ENCODE peak calls at places on chromosomes 3 and 15, in five cellular contexts. S is central memory CD8-positive, alpha-beta T cell; I is DMS153; V is upper lobe of right lung; Q is SK-N-MC. M is an unnamed sample.

GRCh38 chr3:1007890-1008289 is 84.9 kb upstream of the CNTN6 start:
- DNase-seq in Q (no peak), S (no peak), I (no peak), V (no peak), M (no peak)

GRCh38 chr15:100900895-100901169 is 18.3 kb upstream of the LRRK1 start:
- DNase-seq in V (no peak), Q (no peak), I (no peak), S (no peak), M (no peak)

GRCh38 chr3:47339951-47340350 is 40.9 kb upstream of the PTPN23 start:
- DNase-seq in I (no peak), Q (no peak), V (no peak), S (no peak), M (no peak)

GRCh38 chr15:45106002-45106790 is 7.8 kb downstream of the DUOX2 start:
- DNase-seq in S (no peak), Q (no peak), V (peak), I (no peak), M (no peak)

GRCh38 chr3:106257172-106257571 is 388.4 kb upstream of the CBLB start:
- DNase-seq in Q (no peak), I (no peak), V (no peak), S (no peak), M (no peak)

GRCh38 chr3:38002940-38003339 is 12.4 kb downstream of the VILL start:
- DNase-seq in Q (no peak), V (peak), I (no peak), S (no peak), M (no peak)

GRCh38 chr3:38916706-38917105 is 100.7 kb upstream of the SCN10A start:
- DNase-seq in V (no peak), I (no peak), S (no peak), Q (no peak), M (no peak)

GRCh38 chr15:31046759-31047359 is 54.7 kb downstream of the TRPM1 start:
- DNase-seq in S (no peak), V (no peak), I (no peak), Q (no peak), M (no peak)

GRCh38 chr15:29103825-29104565 is 165.6 kb downstream of the NSMCE3 start:
- DNase-seq in S (no peak), Q (no peak), I (no peak), V (peak), M (no peak)

GRCh38 chr3:22485943-22486342 is 717.2 kb upstream of the UBE2E2 start:
- DNase-seq in I (no peak), S (no peak), Q (no peak), V (no peak), M (no peak)

GRCh38 chr15:80191897-80192595 is 39.2 kb downstream of the FAH start:
- DNase-seq in I (no peak), Q (no peak), V (no peak), S (no peak), M (no peak)

GRCh38 chr3:129382366-129382765 is 46.1 kb downstream of the EFCAB12 start:
- DNase-seq in I (no peak), S (no peak), Q (no peak), V (no peak), M (peak)

GRCh38 chr3:132283440-132283839 is 33.8 kb upstream of the ACP3 start:
- DNase-seq in V (no peak), S (no peak), I (no peak), Q (no peak), M (no peak)

GRCh38 chr15:35550957-35551356 is 5.0 kb upstream of the DPH6 start:
- DNase-seq in Q (no peak), I (no peak), S (no peak), V (no peak), M (no peak)

GRCh38 chr3:4720316-4721075 is 227.3 kb downstream of the ITPR1 start:
- DNase-seq in I (no peak), V (no peak), Q (no peak), S (no peak), M (peak)

GRCh38 chr3:17258823-17259436 is 374.2 kb downstream of the PLCL2 start:
- DNase-seq in S (no peak), I (no peak), V (no peak), Q (peak), M (peak)

GRCh38 chr3:15948403-15948802 is 150.6 kb upstream of the ANKRD28 start:
- DNase-seq in Q (no peak), V (no peak), I (no peak), S (no peak), M (no peak)

GRCh38 chr15:52870015-52870414 is 79.9 kb upstream of the ONECUT1 start:
- DNase-seq in I (no peak), Q (no peak), V (no peak), S (no peak), M (no peak)

GRCh38 chr3:94146455-94146854 is 83.6 kb downstream of the NSUN3 start:
- DNase-seq in S (no peak), Q (no peak), I (no peak), V (no peak), M (no peak)

GRCh38 chr3:120410541-120410940 is 40.3 kb downstream of the FSTL1 start:
- DNase-seq in Q (no peak), V (no peak), S (no peak), I (no peak), M (no peak)

GRCh38 chr3:53056442-53056841 is 10.6 kb upstream of the SFMBT1 start:
- DNase-seq in V (no peak), S (no peak), Q (no peak), I (no peak), M (no peak)

GRCh38 chr3:46374755-46375154 is 4.0 kb downstream of the CCR5 start:
- DNase-seq in I (no peak), V (no peak), Q (no peak), S (no peak), M (no peak)

GRCh38 chr15:36771826-36772225 is 192.4 kb downstream of the CDIN1 start:
- DNase-seq in V (no peak), I (no peak), Q (no peak), S (no peak), M (no peak)

M was measured in A172.